ENCODE peak calls at places on chromosome 10, in four cellular contexts. K is GM12878, T is H1, U is K562. L is an unnamed sample.
A peak's percentile ranks its signal among the peaks of the same experiment; 100 is the strongest.

GRCh38 chr10:123496336-123496735 is 169.8 kb upstream of the GPR26 start:
- DNase-seq in K (no peak), T (no peak), U (no peak), L (no peak)

GRCh38 chr10:12474727-12475414 is 125.5 kb downstream of the CAMK1D start:
- DNase-seq in K (no peak), T (no peak), U (no peak), L (no peak)

GRCh38 chr10:82982110-82982608 is 1107.2 kb downstream of the NRG3 start:
- DNase-seq in K (no peak), T (no peak), U (no peak), L (no peak)

GRCh38 chr10:99346247-99346646 is 17.1 kb downstream of the CNNM1 start:
- DNase-seq in K (no peak), T (no peak), U (no peak), L (no peak)

GRCh38 chr10:128065881-128066534 is 60.2 kb downstream of the MKI67 start:
- DNase-seq in K (no peak), T (no peak), U (no peak), L (no peak)

GRCh38 chr10:8992009-8992408 is 937.5 kb downstream of the GATA3 start:
- DNase-seq in K (no peak), T (no peak), U (no peak), L (no peak)

GRCh38 chr10:13990392-13990805 is 340.3 kb downstream of the FRMD4A start:
- DNase-seq in K (no peak), T (no peak), U (no peak), L (no peak)

GRCh38 chr10:73586583-73586984 is 4.6 kb downstream of the USP54 start:
- DNase-seq in K (no peak), T (no peak), U (no peak), L (no peak)

GRCh38 chr10:118977022-118977599 is 52.4 kb upstream of the NANOS1 start:
- DNase-seq in K (no peak), T (no peak), U (no peak), L (no peak)

GRCh38 chr10:128576916-128577670 is 450.9 kb upstream of the MKI67 start:
- DNase-seq in K (no peak), T (no peak), U (no peak), L (peak; percentile 29)

GRCh38 chr10:124827474-124827873 is 25.9 kb downstream of the ABRAXAS2 start:
- DNase-seq in K (no peak), T (no peak), U (peak; percentile 28), L (no peak)

GRCh38 chr10:24209946-24210491 is 1.1 kb downstream of the KIAA1217 start:
- DNase-seq in K (peak; percentile 82), T (no peak), U (no peak), L (no peak)

GRCh38 chr10:92901819-92902234 is 53.5 kb downstream of the EXOC6 start:
- DNase-seq in K (peak; percentile 56), T (no peak), U (no peak), L (no peak)

GRCh38 chr10:7606977-7607404 is 59.8 kb downstream of the ITIH5 start:
- DNase-seq in K (no peak), T (no peak), U (no peak), L (no peak)

GRCh38 chr10:123774075-123774742 is 108.1 kb downstream of the GPR26 start:
- DNase-seq in K (no peak), T (no peak), U (no peak), L (no peak)

GRCh38 chr10:120011359-120012132 is 119.0 kb downstream of the SEC23IP start:
- DNase-seq in K (no peak), T (peak; percentile 81), U (no peak), L (no peak)

GRCh38 chr10:64115913-64116643 is 594.9 kb downstream of the REEP3 start:
- DNase-seq in K (no peak), T (no peak), U (peak; percentile 14), L (no peak)

GRCh38 chr10:112767156-112767555 is 182.9 kb upstream of the TCF7L2 start:
- DNase-seq in K (no peak), T (no peak), U (no peak), L (no peak)

GRCh38 chr10:61452655-61453641 is at the start of gene TMEM26:
- DNase-seq in K (no peak), T (peak; percentile 84), U (peak; percentile 19), L (no peak)

GRCh38 chr10:46084321-46085165 is 38.5 kb upstream of the MSMB start:
- DNase-seq in K (no peak), T (no peak), U (no peak), L (no peak)

GRCh38 chr10:101495324-101495925 is 92.6 kb downstream of the POLL start:
- DNase-seq in K (no peak), T (no peak), U (no peak), L (peak; percentile 12)

GRCh38 chr10:71923138-71923692 is 41.0 kb upstream of the CHST3 start:
- DNase-seq in K (no peak), T (no peak), U (no peak), L (no peak)

GRCh38 chr10:42781893-42782445 is 626 bp upstream of the BMS1 start:
- DNase-seq in K (no peak), T (no peak), U (no peak), L (no peak)

GRCh38 chr10:72108811-72109618 is 20.7 kb upstream of the SPOCK2 start:
- DNase-seq in K (no peak), T (no peak), U (no peak), L (no peak)

GRCh38 chr10:42940487-42941157 is 136.2 kb upstream of the RET start:
- DNase-seq in K (no peak), T (peak; percentile 29), U (no peak), L (no peak)

GRCh38 chr10:125003146-125003900 is 61.4 kb downstream of the ZRANB1 start:
- DNase-seq in K (no peak), T (no peak), U (no peak), L (no peak)

GRCh38 chr10:71210031-71210871 is 2.1 kb upstream of the UNC5B start:
- DNase-seq in K (no peak), T (no peak), U (no peak), L (no peak)

GRCh38 chr10:27072436-27073114 is 27.7 kb downstream of the ANKRD26 start:
- DNase-seq in K (no peak), T (peak; percentile 65), U (no peak), L (no peak)

GRCh38 chr10:62559481-62560206 is 185.5 kb downstream of the ZNF365 start:
- DNase-seq in K (no peak), T (no peak), U (no peak), L (no peak)

GRCh38 chr10:132137111-132138072 is 49.4 kb upstream of the DPYSL4 start:
- DNase-seq in K (no peak), T (no peak), U (no peak), L (no peak)

GRCh38 chr10:63105811-63106755 is 27.0 kb upstream of the NRBF2 start:
- DNase-seq in K (no peak), T (no peak), U (no peak), L (no peak)

GRCh38 chr10:44981172-44982113 is 2.8 kb upstream of the DEPP1 start:
- DNase-seq in K (no peak), T (no peak), U (no peak), L (peak; percentile 73)

GRCh38 chr10:69270990-69271389 is 7.3 kb upstream of the HK1 start:
- DNase-seq in K (no peak), T (no peak), U (no peak), L (no peak)

GRCh38 chr10:32501906-32502305 is 56.0 kb downstream of the CCDC7 start:
- DNase-seq in K (no peak), T (no peak), U (peak; percentile 17), L (no peak)

DNA sequence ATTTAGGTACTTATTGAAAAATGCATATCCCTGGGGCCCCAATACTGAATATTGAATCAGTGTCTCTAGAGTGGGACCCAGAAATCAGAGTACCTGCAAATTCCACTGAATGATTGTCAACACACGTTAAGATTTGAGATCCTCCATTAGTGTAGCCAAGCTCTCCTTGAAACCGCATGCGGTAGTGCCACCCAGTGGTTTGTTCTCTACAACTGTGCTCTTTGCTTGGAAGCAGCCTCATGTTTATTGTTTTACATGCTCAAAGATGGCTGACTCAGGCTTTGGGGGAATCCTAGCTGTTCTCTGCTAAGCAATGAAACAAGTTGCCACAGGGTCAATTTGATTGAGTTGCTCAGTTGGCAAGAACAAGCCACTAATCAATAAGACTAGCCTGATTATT is 340.2 kb upstream of the CELF2 start:
- DNase-seq in K (peak; percentile 11), T (peak; percentile 67), U (no peak), L (no peak)
- TF ChIP-seq SIN3A in K (no peak), T (no peak), U (no peak), L (no peak)

DNA sequence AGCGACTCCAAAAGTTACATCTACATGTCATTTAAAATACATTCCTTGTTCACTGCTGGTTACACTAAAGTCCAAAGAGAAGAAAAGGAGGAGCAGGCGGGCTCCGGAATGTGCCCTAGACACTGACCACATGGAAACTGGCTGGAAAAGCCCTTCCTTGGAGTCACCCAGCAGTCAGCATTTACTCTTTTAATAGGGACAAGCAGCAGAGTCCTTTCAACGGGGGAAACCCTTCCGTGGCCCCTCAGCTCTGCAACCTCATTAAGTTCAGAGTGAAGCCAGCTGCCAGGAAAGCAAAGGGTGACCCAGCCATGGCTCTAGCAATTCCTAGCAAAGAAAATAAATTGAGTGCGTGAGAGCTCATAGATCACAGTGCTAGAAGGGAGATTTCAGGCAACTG is 101.7 kb downstream of the SORBS1 start:
- DNase-seq in K (no peak), T (no peak), U (no peak), L (no peak)
- H3K27ac ChIP-seq in K (no peak overlapping the region), T (no peak overlapping the region), U (no peak overlapping the region), L (no peak overlapping the region)

GRCh38 chr10:126906704-126907422 is 1.6 kb downstream of the DOCK1 start:
- DNase-seq in K (no peak), T (no peak), U (no peak), L (no peak)
- TF ChIP-seq EGR1 in K (no peak), T (no peak), U (no peak), L (no peak)

GRCh38 chr10:79082631-79083581 is 14.1 kb downstream of the ZMIZ1 start:
- DNase-seq in K (no peak), T (no peak), U (peak; percentile 65), L (no peak)

GRCh38 chr10:79079490-79080355 is 11.0 kb downstream of the ZMIZ1 start:
- DNase-seq in K (no peak), T (no peak), U (peak; percentile 50), L (no peak)

GRCh38 chr10:79082035-79082373 is 13.2 kb downstream of the ZMIZ1 start:
- DNase-seq in K (no peak), T (no peak), U (no peak), L (no peak)

GRCh38 chr10:79079074-79079397 is 10.3 kb downstream of the ZMIZ1 start:
- DNase-seq in K (no peak), T (no peak), U (no peak), L (no peak)

DNA sequence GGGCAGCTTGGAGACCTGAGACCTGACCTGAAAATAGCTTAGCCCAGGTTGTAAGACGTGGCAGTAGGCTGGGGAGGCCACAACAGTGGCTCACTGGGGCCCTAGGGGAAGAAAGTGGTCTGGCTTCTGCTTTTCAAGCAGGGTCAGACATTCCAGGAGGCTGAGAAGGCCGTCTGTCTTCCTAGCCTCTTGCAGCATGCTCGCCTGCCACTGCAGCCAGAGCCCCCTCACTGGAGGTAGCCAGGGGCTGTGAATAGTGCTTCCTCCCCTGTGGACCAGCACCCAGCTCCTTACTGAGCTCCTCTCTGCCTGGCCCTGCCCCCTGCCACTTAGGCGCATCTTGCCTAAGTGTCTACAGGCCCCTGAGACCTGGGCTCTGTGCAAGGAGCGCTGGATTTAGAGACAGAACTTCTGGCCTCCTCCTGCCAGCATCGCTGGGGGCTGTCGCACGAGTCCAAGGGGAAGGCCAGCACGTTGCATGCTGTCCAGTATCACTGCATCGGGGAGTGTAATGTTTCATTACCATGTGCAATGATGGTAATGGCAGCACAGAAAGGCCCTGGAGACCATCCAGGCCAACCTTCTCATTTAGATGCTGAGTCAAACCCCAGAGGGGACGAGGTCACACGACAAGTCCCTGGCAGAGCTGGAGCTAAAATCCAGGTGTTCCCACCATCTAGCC is 12.7 kb downstream of the ZMIZ1 start:
- DNase-seq in K (no peak), T (no peak), U (no peak), L (no peak)
- TF ChIP-seq SIN3A in K (no peak), T (no peak), U (no peak), L (no peak)

L was measured in HCT116.